ENCODE peak calls at places on chromosomes 6 and 20, in four cellular contexts. U, C, K and W are unnamed samples.

GRCh38 chr6:6678185-6678671 is 89.7 kb downstream of the LY86 start:
- DNase-seq in K (no peak), U (no peak), C (peak), W (peak)

GRCh38 chr6:103215835-103216234 is 1643.9 kb downstream of the HACE1 start:
- DNase-seq in C (no peak), K (no peak), U (no peak), W (no peak)

GRCh38 chr6:130215526-130215925 is 7.2 kb downstream of the SAMD3 start:
- DNase-seq in C (no peak), K (no peak), U (no peak), W (no peak)

GRCh38 chr6:3382399-3383279 is 74.2 kb downstream of the SLC22A23 start:
- DNase-seq in K (no peak), C (no peak), U (no peak), W (peak)

GRCh38 chr6:12137480-12137879 is 125.4 kb downstream of the HIVEP1 start:
- DNase-seq in U (no peak), K (no peak), C (peak), W (peak)

GRCh38 chr6:55239099-55239498 is 64.8 kb downstream of the HCRTR2 start:
- DNase-seq in U (no peak), K (no peak), C (peak), W (no peak)

GRCh38 chr6:41713161-41713649 is 22.2 kb downstream of the TFEB start:
- DNase-seq in C (peak), U (no peak), K (no peak), W (peak)

GRCh38 chr6:56025785-56026184 is 150.4 kb upstream of the BMP5 start:
- DNase-seq in K (no peak), U (no peak), C (peak), W (no peak)

GRCh38 chr6:137724495-137725211 is 142.4 kb upstream of the TNFAIP3 start:
- DNase-seq in U (no peak), K (no peak), C (no peak), W (no peak)

GRCh38 chr6:157821342-157822033 is 1.6 kb upstream of the SNX9 start:
- DNase-seq in K (no peak), C (peak), U (no peak), W (no peak)

GRCh38 chr20:50226093-50226974 is 35.7 kb downstream of the CEBPB start:
- DNase-seq in K (no peak), U (no peak), C (peak), W (no peak)

GRCh38 chr6:163260111-163260895 is 154.2 kb upstream of the QKI start:
- DNase-seq in K (no peak), C (peak), U (no peak), W (no peak)

GRCh38 chr20:48823960-48824497 is 3.8 kb downstream of the PREX1 start:
- DNase-seq in K (no peak), C (peak), U (no peak), W (peak)

GRCh38 chr6:160254467-160255312 is 3.9 kb downstream of the SLC22A2 start:
- DNase-seq in C (no peak), K (no peak), U (no peak), W (peak)

GRCh38 chr6:21856844-21857243 is 263.3 kb downstream of the SOX4 start:
- DNase-seq in U (no peak), K (no peak), C (peak), W (peak)

GRCh38 chr6:165098165-165098564 is 211.2 kb downstream of the C6orf118 start:
- DNase-seq in U (no peak), C (peak), K (no peak), W (no peak)

GRCh38 chr20:39036011-39036410 is 73.9 kb downstream of the DHX35 start:
- DNase-seq in C (peak), K (no peak), U (no peak), W (no peak)

GRCh38 chr6:148508401-148509151 is 165.9 kb downstream of the SASH1 start:
- DNase-seq in U (no peak), K (no peak), C (peak), W (no peak)

GRCh38 chr6:153038378-153038777 is 35.9 kb upstream of the MTRF1L start:
- DNase-seq in K (no peak), U (no peak), C (peak), W (peak)

GRCh38 chr6:72966628-72967280 is 258.5 kb downstream of the KHDC1L start:
- DNase-seq in U (no peak), C (peak), K (no peak), W (peak)

GRCh38 chr20:61507778-61508177 is 255.7 kb downstream of the CDH4 start:
- DNase-seq in U (no peak), K (no peak), C (no peak), W (no peak)

GRCh38 chr20:18588554-18589043 is 745 bp downstream of the DTD1 start:
- DNase-seq in C (no peak), K (no peak), U (no peak), W (no peak)

GRCh38 chr6:154651656-154652055 is 81.6 kb upstream of the SCAF8 start:
- DNase-seq in C (no peak), U (no peak), K (no peak), W (peak)

GRCh38 chr20:50421356-50422340 is 88.5 kb upstream of the PTPN1 start:
- DNase-seq in K (no peak), C (no peak), U (no peak), W (no peak)

GRCh38 chr6:161150566-161150965 is 123.3 kb downstream of the AGPAT4 start:
- DNase-seq in C (no peak), U (no peak), K (no peak), W (no peak)

GRCh38 chr6:66568271-66568670 is 861.2 kb upstream of the EYS start:
- DNase-seq in U (no peak), K (peak), C (no peak), W (no peak)
- TF ChIP-seq CTCF in U (no peak), K (peak), C (no peak), W (no peak)

DNA sequence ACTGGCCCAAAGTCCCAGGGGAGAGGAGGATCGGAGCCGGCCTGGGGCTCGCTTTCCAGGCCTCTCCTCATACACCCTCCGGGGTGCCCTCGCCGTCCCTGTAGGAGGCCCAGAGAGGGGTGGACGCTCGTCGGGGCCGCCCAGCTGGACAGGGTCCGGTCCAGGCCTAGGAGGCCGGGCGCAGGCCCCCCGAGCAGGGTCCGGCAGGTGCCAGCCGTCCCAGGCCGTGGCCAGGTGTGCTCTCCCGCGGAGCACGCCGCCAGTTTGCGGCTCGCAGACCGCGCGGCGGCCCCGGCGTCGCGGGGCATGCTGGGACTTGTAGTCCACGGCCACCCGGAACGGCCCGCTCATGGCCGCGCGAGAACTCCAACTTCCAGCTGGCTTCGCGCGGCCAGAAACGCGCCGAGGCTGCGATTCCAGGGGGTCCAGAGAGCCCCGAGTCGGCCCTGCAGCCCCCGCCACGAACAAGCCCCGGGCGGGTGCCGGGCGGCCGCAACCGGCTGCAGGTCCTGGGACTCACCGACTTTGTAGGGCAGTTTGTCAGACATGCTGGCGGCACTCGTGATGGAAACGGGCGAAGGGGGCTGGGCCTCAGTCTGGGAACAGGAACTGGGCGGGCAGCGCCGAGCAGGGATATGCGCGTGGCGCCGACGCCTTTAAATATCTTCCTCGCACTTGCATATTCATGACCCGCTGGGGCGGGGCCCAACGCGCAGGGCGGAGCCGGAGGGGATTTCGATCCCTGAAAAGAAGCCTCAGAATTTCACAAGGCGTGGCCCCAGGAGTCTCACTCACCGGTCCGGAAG is at the start of gene AHCY:
- DNase-seq in C (peak), K (peak), U (peak), W (peak)
- TF ChIP-seq CTCF in C (no peak), K (no peak), U (peak), W (no peak)

DNA sequence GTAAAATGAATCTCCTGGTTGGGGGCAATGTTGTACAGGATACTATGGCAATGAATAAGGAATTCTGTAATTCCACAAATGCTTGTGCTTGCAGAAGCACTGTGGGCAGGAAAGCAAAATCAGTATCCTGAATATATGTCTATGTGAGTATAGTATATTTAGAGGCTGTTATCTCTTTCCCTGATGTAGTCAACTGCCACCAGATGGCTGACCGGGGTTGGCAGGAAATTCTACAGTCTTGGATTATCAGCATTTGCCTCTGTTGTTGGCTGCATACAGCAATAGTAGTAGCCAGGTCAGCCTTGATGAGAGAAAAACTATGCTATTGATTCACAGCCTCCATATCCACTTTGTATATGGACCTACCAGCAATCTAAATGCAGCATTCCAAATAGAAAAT is 425.1 kb upstream of the JAG1 start:
- DNase-seq in C (no peak), K (peak), U (no peak), W (no peak)
- TF ChIP-seq CTCF in C (no peak), K (peak), U (no peak), W (peak)

GRCh38 chr20:19628570-19629134 is 129.4 kb upstream of the RIN2 start:
- DNase-seq in C (peak), U (no peak), K (peak), W (peak)
- TF ChIP-seq CTCF in C (peak), U (peak), K (peak), W (peak)

DNA sequence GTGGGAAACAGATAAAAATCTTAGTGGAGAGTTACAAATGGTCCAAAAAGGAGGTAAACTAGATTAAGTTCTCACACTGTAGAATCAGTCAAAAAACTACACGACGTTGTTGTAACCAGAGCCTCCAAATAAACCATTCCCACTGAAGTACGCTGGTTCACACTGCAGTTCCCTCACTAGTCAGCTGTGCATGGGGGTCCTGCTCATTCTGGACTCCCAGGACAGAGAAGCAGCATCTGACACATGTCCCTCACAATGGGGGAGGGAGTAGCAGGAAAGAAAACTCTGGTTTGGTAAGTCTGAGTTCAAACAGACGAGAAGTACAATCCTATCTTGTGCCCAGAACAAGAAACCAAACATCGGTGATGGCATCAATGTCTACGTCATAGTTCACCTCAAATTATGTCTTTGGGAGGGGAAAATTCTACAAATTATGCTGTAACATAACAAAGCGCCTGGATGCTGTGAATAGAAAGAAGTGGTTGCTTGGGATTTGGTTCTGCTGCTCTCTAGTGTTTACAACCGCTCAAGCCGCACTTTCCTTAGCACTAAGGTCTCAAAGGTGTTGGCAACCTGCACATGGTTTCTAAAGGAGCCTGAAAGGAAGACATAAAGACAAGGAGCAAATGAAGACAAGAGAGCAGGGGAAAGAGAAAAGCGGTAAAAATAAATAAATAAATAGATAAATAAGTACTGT is 208.0 kb downstream of the GMDS start:
- DNase-seq in U (no peak), C (peak), K (peak), W (peak)
- TF ChIP-seq CTCF in U (no peak), C (no peak), K (peak), W (peak)